ENCODE peak calls at places on chromosomes 7 and 10, in six cellular contexts. K is ovary, X is cardiac muscle cell, O is lower lobe of right lung, E is cardiac fibroblast, I is lower leg skin. H is an unnamed sample.

GRCh38 chr10:88439932-88440331 is 143.2 kb downstream of the RNLS start:
- DNase-seq in K (no peak), X (no peak), O (no peak), E (no peak), I (no peak), H (no peak)

GRCh38 chr7:152073352-152073751 is 47.9 kb downstream of the GALNT11 start:
- DNase-seq in K (no peak), X (no peak), O (no peak), E (no peak), I (no peak), H (no peak)

GRCh38 chr7:30618961-30619360 is 24.3 kb downstream of the GARS1 start:
- DNase-seq in K (no peak), X (no peak), O (no peak), E (no peak), I (no peak), H (no peak)

GRCh38 chr7:34365011-34365410 is 293.0 kb upstream of the NPSR1 start:
- DNase-seq in K (no peak), X (no peak), O (no peak), E (no peak), I (no peak), H (no peak)

GRCh38 chr10:69057951-69058297 is 30.0 kb upstream of the SRGN start:
- DNase-seq in K (no peak), X (peak), O (no peak), E (peak), I (no peak), H (no peak)

GRCh38 chr10:35119378-35119777 is 7.3 kb upstream of the CREM start:
- DNase-seq in K (no peak), X (no peak), O (no peak), E (no peak), I (no peak), H (no peak)

GRCh38 chr10:95873139-95873538 is 34.6 kb upstream of the CC2D2B start:
- DNase-seq in K (no peak), X (no peak), O (no peak), E (no peak), I (no peak), H (no peak)

GRCh38 chr7:77335581-77335980 is 80.6 kb downstream of the GSAP start:
- DNase-seq in K (no peak), X (no peak), O (no peak), E (no peak), I (no peak), H (no peak)

GRCh38 chr10:3554121-3554522 is 230.9 kb downstream of the KLF6 start:
- DNase-seq in K (no peak), X (peak), O (no peak), E (no peak), I (no peak), H (no peak)

GRCh38 chr10:75211007-75211735 is 575 bp downstream of the VDAC2 start:
- DNase-seq in K (no peak), X (peak), O (no peak), E (peak), I (no peak), H (no peak)

GRCh38 chr10:73506074-73506473 is 10.2 kb upstream of the PPP3CB start:
- DNase-seq in K (no peak), X (no peak), O (no peak), E (no peak), I (no peak), H (no peak)

GRCh38 chr7:117781707-117782106 is 91.5 kb downstream of the CTTNBP2 start:
- DNase-seq in K (no peak), X (no peak), O (no peak), E (peak), I (no peak), H (no peak)

GRCh38 chr10:17756557-17757208 is 4.7 kb downstream of the TMEM236 start:
- DNase-seq in K (no peak), X (peak), O (no peak), E (peak), I (no peak), H (no peak)

GRCh38 chr10:100934084-100934659 is 21.4 kb downstream of the SLF2 start:
- DNase-seq in K (no peak), X (peak), O (no peak), E (peak), I (no peak), H (no peak)

GRCh38 chr10:92847185-92847864 is 995 bp upstream of the EXOC6 start:
- DNase-seq in K (no peak), X (peak), O (no peak), E (peak), I (no peak), H (no peak)

GRCh38 chr7:70766109-70766508 is 365.8 kb upstream of the GALNT17 start:
- DNase-seq in K (no peak), X (no peak), O (no peak), E (no peak), I (no peak), H (no peak)

GRCh38 chr10:106929291-106929925 is 235.1 kb downstream of the SORCS1 start:
- DNase-seq in K (no peak), X (no peak), O (no peak), E (no peak), I (no peak), H (no peak)

DNA sequence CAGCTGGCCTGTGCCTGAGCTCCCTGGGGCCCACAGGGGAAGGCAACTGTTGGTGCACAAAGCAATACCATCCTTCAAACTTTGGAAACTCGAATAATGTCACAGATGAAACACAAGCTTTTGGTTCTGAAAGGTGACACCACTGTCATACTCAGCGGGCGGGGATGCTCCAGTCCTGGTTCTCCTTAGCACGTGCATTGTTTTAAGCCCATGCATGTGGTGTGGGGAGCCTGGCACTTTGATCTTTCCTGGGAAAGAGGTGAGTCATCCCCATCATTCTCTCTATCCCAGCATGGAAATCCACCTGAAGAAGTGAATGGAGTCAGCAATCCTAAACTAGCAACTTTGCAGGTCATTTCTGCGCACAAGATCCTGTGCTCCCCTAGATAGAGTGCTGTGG is 119.6 kb downstream of the GLRX3 start:
- DNase-seq in K (no peak), X (no peak), O (no peak), E (no peak), I (no peak), H (no peak)
- H3K4me3 ChIP-seq in K (no peak), X (no peak), O (no peak), E (no peak), I (no peak), H (no peak)

GRCh38 chr7:42639930-42640329 is 271.9 kb downstream of the C7orf25 start:
- DNase-seq in K (no peak), X (no peak), O (no peak), E (no peak), I (no peak), H (no peak)
- TF ChIP-seq CTCF in K (no peak), X (no peak), O (no peak), E (no peak), I (no peak), H (no peak)

GRCh38 chr7:100544949-100545635 is 6.1 kb downstream of the AGFG2 start:
- DNase-seq in K (no peak), X (peak), O (no peak), E (peak), I (no peak), H (no peak)

GRCh38 chr7:100546129-100546867 is 7.3 kb downstream of the AGFG2 start:
- DNase-seq in K (no peak), X (no peak), O (no peak), E (peak), I (no peak), H (no peak)

GRCh38 chr7:100547872-100548271 is 8.9 kb downstream of the AGFG2 start:
- DNase-seq in K (peak), X (peak), O (no peak), E (peak), I (no peak), H (no peak)

GRCh38 chr7:100545636-100546128 is 6.7 kb downstream of the AGFG2 start:
- DNase-seq in K (peak), X (peak), O (no peak), E (peak), I (no peak), H (peak)

DNA sequence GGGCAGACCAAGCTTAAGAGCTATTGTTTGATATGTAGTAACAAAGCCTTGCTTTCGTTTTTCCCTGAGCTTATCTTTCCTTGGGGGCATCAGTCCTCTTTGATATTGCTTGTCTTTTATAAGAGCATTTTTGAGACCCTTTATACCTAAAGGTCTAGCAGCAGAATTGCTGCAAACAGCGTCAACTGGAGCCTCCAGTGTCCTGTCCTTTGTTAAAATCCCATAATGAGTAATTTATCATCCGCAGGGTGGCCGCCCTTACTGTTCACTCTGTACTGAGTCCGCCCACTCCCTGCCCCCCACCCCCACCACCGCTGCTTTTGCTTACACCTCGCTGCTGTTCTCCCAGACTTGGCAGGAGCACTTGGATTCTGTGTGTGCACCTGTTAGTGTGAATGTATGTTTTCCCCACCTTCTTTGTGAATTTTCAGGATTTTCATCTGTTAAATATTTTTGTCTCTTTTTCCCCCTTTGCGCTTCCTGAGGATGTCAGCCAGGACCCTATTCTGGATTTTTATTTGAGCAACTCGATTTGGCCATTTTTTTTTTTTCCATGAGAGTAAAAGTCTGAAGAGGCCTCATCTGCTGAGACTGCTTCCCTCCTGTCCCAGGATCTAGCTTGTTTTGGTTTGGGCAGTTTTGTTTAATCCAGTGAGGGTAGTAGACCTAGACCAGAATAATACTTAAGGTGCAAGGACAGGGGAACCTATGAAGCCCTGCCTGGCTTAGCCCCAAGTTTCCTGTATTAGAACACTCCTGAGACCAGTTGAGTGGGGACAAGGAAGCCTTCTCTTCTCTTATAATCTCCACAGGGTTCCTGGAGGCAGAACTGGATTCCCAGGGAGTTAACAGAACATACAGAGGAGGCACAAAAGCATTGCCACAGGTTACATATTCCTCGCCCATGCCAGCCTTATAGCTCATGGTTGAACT is 8.1 kb downstream of the AGFG2 start:
- DNase-seq in K (no peak), X (no peak), O (no peak), E (no peak), I (no peak), H (no peak)
- H3K4me3 ChIP-seq in K (peak), X (no peak), O (peak), E (no peak), I (no peak), H (no peak)

DNA sequence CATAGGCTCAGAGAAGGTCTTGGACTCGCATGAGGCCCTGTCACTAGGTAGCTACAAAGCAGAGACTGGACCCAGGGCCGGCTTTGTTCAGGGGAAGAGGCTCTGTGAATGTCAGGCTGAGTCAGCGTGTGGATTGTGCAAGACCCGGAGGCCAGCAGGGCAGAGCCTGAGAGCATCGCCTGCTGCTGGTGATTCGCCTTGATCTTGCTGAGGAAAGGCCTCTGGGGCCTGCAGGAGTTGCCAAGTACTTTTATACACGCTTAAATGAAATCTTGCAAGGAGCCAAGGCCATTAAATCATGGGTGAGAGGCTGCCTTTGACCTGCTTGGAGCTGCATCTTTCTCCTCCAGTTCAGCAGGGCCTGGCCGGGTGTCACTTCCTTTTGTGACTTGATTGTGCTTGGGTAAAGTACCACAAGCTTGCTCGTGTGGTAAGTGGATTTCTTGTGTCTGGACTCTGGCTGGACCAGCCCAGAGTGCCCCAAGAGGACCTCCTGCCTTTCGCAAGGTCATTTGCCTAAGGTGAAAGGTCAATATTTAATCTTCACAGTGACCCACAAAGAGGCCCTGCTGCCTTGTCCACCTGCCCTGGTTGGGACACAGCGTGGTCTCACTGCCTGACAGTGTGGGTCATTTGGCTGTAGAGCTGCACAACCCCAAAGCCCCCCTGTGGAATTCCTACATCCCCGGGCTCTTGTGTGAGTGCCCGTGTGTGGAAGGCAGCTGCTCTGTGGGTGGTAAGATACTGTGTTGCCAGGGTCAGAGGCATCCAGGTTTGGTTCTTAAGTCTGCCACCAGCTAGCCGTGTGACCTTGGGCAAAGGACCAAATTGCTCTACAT is 38.6 kb upstream of the SH2D4B start:
- DNase-seq in K (peak), X (peak), O (peak), E (peak), I (peak), H (peak)
- TF ChIP-seq CTCF in K (no peak), X (peak), O (no peak), E (no peak), I (no peak), H (no peak)